ENCODE peak calls at places on chromosome 7, in six cellular contexts. One of them, this sample, is unnamed.

GRCh38 chr7:136687693-136688322 is 180.6 kb upstream of the CHRM2 start:
- DNase-seq in HCT116: no peak
- DNase-seq in astrocyte of the spinal cord: peak; percentile 31
- DNase-seq in CMK: peak; percentile 22
- DNase-seq in Panc1: peak; percentile 7
- DNase-seq in activated naive CD8-positive, alpha-beta T cell treated with anti-CD3 and anti-CD28 coated beads for 36 hours: no peak
- DNase-seq in this sample: no peak

GRCh38 chr7:100476903-100477870 is 1.8 kb downstream of the TSC22D4 start:
- DNase-seq in HCT116: no peak
- DNase-seq in astrocyte of the spinal cord: no peak
- DNase-seq in CMK: no peak
- DNase-seq in Panc1: no peak
- DNase-seq in activated naive CD8-positive, alpha-beta T cell treated with anti-CD3 and anti-CD28 coated beads for 36 hours: peak; percentile 75
- DNase-seq in this sample: no peak

GRCh38 chr7:150502519-150502918 is 12.2 kb upstream of the GIMAP7 start:
- DNase-seq in HCT116: no peak
- DNase-seq in astrocyte of the spinal cord: no peak
- DNase-seq in CMK: no peak
- DNase-seq in Panc1: no peak
- DNase-seq in activated naive CD8-positive, alpha-beta T cell treated with anti-CD3 and anti-CD28 coated beads for 36 hours: no peak
- DNase-seq in this sample: no peak

GRCh38 chr7:3028767-3029111 is 14.9 kb downstream of the CARD11 start:
- DNase-seq in HCT116: no peak
- DNase-seq in astrocyte of the spinal cord: no peak
- DNase-seq in CMK: no peak
- DNase-seq in Panc1: no peak
- DNase-seq in activated naive CD8-positive, alpha-beta T cell treated with anti-CD3 and anti-CD28 coated beads for 36 hours: no peak
- DNase-seq in this sample: no peak

GRCh38 chr7:106757846-106758245 is 96.9 kb upstream of the CCDC71L start:
- DNase-seq in HCT116: no peak
- DNase-seq in astrocyte of the spinal cord: peak; percentile 15
- DNase-seq in CMK: no peak
- DNase-seq in Panc1: no peak
- DNase-seq in activated naive CD8-positive, alpha-beta T cell treated with anti-CD3 and anti-CD28 coated beads for 36 hours: no peak
- DNase-seq in this sample: peak; percentile 54

GRCh38 chr7:1938788-1939433 is 268.8 kb downstream of the ELFN1 start:
- DNase-seq in HCT116: no peak
- DNase-seq in astrocyte of the spinal cord: no peak
- DNase-seq in CMK: no peak
- DNase-seq in Panc1: no peak
- DNase-seq in activated naive CD8-positive, alpha-beta T cell treated with anti-CD3 and anti-CD28 coated beads for 36 hours: no peak
- DNase-seq in this sample: no peak

GRCh38 chr7:2314209-2314955 is at the start of gene SNX8:
- DNase-seq in HCT116: peak; percentile 76
- DNase-seq in astrocyte of the spinal cord: peak; percentile 75
- DNase-seq in CMK: peak; percentile 62
- DNase-seq in Panc1: peak; percentile 43
- DNase-seq in activated naive CD8-positive, alpha-beta T cell treated with anti-CD3 and anti-CD28 coated beads for 36 hours: peak; percentile 95
- DNase-seq in this sample: peak; percentile 95

GRCh38 chr7:97732567-97733275 is 835 bp downstream of the TAC1 start:
- DNase-seq in HCT116: no peak
- DNase-seq in astrocyte of the spinal cord: no peak
- DNase-seq in CMK: no peak
- DNase-seq in Panc1: no peak
- DNase-seq in activated naive CD8-positive, alpha-beta T cell treated with anti-CD3 and anti-CD28 coated beads for 36 hours: peak; percentile 0
- DNase-seq in this sample: no peak

This sample was measured in ureter.